ENCODE peak calls at places on chromosomes 13 and 19, in four cellular contexts. H is body of pancreas, Q is breast epithelium, D is testis. Y is an unnamed sample.

GRCh38 chr19:14517840-14518505 is at the start of gene DNAJB1:
- DNase-seq in H (peak), D (peak), Q (peak), Y (peak)

GRCh38 chr13:45670481-45670880 is 31.6 kb upstream of the CBY2 start:
- DNase-seq in D (no peak), H (no peak), Q (no peak), Y (no peak)

GRCh38 chr13:72643339-72643989 is 84.0 kb downstream of the MZT1 start:
- DNase-seq in Q (no peak), H (peak), D (peak), Y (peak)

GRCh38 chr13:63425131-63425530 is 2009.5 kb upstream of the PCDH20 start:
- DNase-seq in D (no peak), Q (no peak), H (no peak), Y (no peak)

GRCh38 chr13:74651121-74651520 is 516.9 kb upstream of the KLF12 start:
- DNase-seq in D (no peak), Q (no peak), H (no peak), Y (no peak)

GRCh38 chr13:23671367-23671766 is 101.2 kb downstream of the TNFRSF19 start:
- DNase-seq in H (no peak), Q (no peak), D (no peak), Y (no peak)

GRCh38 chr13:44163108-44163507 is 210.5 kb upstream of the SERP2 start:
- DNase-seq in H (no peak), Q (no peak), D (no peak), Y (no peak)

GRCh38 chr13:94205896-94206295 is 273.6 kb downstream of the DCT start:
- DNase-seq in H (no peak), Q (no peak), D (no peak), Y (no peak)

GRCh38 chr19:30111456-30111855 is 169.4 kb downstream of the URI1 start:
- DNase-seq in Q (no peak), H (no peak), D (no peak), Y (no peak)

GRCh38 chr19:48636859-48637448 is at the start of gene DBP:
- DNase-seq in Q (no peak), D (no peak), H (peak), Y (no peak)
- TF ChIP-seq POLR2A in Q (no peak), D (peak), H (peak), Y (no peak)

DNA sequence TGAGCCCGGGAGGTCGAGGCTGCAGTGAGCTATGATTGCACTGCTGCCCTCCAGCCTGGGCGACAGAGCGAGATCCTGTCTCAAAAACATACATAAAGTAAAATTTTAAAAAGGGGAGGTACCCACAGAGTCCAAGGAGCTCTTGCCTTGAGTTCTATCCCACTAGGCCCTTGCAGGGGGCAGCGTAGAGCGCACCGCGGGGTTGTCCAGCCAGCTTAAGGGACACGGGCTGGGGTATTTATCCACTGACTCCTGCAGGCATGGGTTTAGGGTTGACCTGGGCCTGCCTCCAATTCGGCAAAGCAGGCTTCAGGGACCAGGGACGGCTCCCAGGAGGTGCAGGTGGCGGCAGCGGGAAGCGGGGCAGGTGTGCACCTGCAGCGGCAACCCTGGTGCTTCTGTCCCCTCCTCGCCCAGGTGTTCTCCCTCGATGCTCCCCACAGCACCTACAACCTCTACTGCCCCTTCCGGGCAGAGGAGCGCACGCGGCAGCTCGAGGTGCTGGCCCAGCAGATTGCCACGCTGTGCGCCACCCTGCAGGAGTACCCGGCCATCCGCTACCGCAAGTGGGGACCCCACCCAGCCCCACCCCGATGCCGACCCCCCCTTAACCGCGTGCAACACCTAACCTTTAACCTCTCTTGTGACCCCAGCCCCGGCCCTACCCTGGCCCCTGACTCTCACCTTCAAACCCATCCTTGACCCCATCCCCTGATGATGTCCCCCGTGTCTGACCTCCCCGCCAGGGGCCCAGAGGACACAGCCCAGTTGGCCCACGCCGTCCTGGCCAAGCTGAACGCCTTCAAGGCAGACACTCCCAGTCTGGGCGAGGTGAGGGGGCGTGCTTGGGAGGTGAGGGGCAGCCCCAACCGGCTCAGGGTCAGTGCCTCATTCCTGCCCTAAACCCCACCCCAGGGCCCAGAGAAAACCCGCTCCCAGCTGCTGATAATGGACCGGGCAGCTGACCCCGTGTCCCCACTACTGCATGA is 4.7 kb downstream of the STXBP2 start:
- DNase-seq in D (no peak), H (no peak), Q (no peak), Y (no peak)
- TF ChIP-seq POLR2A in D (no peak), H (no peak), Q (no peak), Y (no peak)

GRCh38 chr13:20901668-20902437 is 693 bp downstream of the XPO4 start:
- DNase-seq in H (peak), D (peak), Q (no peak), Y (peak)
- TF ChIP-seq POLR2A in H (no peak), D (no peak), Q (no peak), Y (no peak)

GRCh38 chr19:11881151-11881800 is 6.3 kb upstream of the ZNF69 start:
- DNase-seq in Q (peak), D (peak), H (peak), Y (peak)

GRCh38 chr19:11880598-11880997 is 7.0 kb upstream of the ZNF69 start:
- DNase-seq in H (no peak), D (no peak), Q (no peak), Y (no peak)
- TF ChIP-seq POLR2A in H (no peak), D (no peak), Q (no peak), Y (no peak)

GRCh38 chr19:1175020-1175419 is 952 bp upstream of the SBNO2 start:
- DNase-seq in H (no peak), D (no peak), Q (no peak), Y (no peak)

GRCh38 chr19:1172353-1173159 is 1.5 kb downstream of the SBNO2 start:
- DNase-seq in Q (peak), D (peak), H (peak), Y (no peak)

GRCh38 chr19:1171755-1172352 is 2.2 kb downstream of the SBNO2 start:
- DNase-seq in D (peak), H (no peak), Q (no peak), Y (no peak)

GRCh38 chr19:1173160-1173844 is 766 bp downstream of the SBNO2 start:
- DNase-seq in Q (no peak), H (no peak), D (no peak), Y (no peak)

GRCh38 chr19:1173845-1174809 is at the start of gene SBNO2:
- DNase-seq in D (peak), H (peak), Q (peak), Y (peak)
- TF ChIP-seq POLR2A in D (no peak), H (peak), Q (peak), Y (peak)

GRCh38 chr19:44596428-44597130 is 16.8 kb upstream of the IGSF23 start:
- DNase-seq in H (peak), Q (no peak), D (no peak), Y (no peak)
- TF ChIP-seq POLR2A in H (no peak), Q (no peak), D (no peak), Y (no peak)

GRCh38 chr19:46416077-46416709 is 2.8 kb upstream of the CCDC8 start:
- DNase-seq in Q (peak), H (peak), D (peak), Y (no peak)

GRCh38 chr19:46412983-46413261 is 442 bp downstream of the CCDC8 start:
- DNase-seq in D (no peak), Q (no peak), H (no peak), Y (no peak)

GRCh38 chr19:46411088-46412033 is 2.0 kb downstream of the CCDC8 start:
- DNase-seq in Q (no peak), H (no peak), D (no peak), Y (no peak)

GRCh38 chr19:46412034-46412982 is 1.1 kb downstream of the CCDC8 start:
- DNase-seq in D (no peak), Q (no peak), H (no peak), Y (no peak)

DNA sequence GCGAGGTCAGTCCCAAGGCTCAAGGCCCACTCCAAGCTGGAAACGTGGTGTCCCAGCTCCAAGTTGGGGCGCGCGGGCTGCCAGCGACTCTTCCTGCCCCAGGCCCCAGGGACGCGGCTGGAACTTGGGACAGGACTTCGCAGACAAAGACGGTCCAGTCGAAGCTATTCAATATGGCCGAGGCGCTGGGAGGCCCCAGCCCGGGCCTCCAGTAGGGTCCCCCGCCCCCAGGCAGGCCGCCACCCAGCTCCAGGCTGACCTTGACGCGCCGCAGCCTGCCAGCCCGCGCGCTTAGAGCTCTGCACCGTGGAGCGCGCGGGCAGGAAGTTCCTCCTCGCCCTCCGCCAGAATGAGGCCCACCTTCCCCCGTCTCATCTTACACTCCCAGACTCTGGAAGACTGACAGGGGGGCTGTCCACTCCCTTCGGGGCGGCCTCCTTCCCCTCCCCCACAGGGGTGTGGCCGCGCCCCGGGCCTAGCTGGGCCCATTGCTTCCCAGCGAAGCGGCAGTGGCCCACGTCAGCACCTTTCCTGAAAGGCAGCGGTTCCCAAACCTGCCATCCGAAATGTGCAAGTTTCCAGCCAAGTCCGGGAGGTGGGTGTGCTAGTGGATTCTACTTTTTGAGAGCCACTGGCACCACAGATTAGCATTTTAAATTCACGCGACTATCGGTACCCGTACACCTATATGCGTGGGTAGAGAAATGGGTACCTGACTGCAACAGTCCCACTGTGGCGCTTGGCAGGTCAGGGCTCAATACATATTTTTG is at the start of gene CCDC8:
- DNase-seq in D (peak), Q (peak), H (peak), Y (no peak)
- TF ChIP-seq POLR2A in D (peak), Q (peak), H (peak), Y (no peak)

GRCh38 chr13:114130131-114130707 is 2.2 kb downstream of the RASA3 start:
- DNase-seq in Q (no peak), H (no peak), D (no peak), Y (no peak)

GRCh38 chr13:114131581-114132418 is 623 bp downstream of the RASA3 start:
- DNase-seq in Q (no peak), D (no peak), H (no peak), Y (no peak)

GRCh38 chr13:114130708-114131580 is 1.5 kb downstream of the RASA3 start:
- DNase-seq in Q (no peak), H (peak), D (no peak), Y (peak)

GRCh38 chr13:114134111-114134943 is 1.9 kb upstream of the RASA3 start:
- DNase-seq in H (no peak), Q (no peak), D (no peak), Y (no peak)

GRCh38 chr13:114132419-114133121 is at the start of gene RASA3:
- DNase-seq in D (peak), Q (no peak), H (peak), Y (peak)
- TF ChIP-seq POLR2A in D (no peak), Q (no peak), H (peak), Y (no peak)

Y was measured in GM12891.